ENCODE peak calls at places on chromosomes 13 and 19, in nine cellular contexts. One of them, this sample, is unnamed.

GRCh38 chr19:34365463-34366401 is 736 bp downstream of the GPI start:
- DNase-seq in mammary epithelial cell: peak
- DNase-seq in BE2C: peak
- DNase-seq in breast epithelium: no peak
- DNase-seq in A549: peak
- DNase-seq in HFF-Myc: no peak
- DNase-seq in body of pancreas: peak
- DNase-seq in HCT116: no peak
- DNase-seq in stomach: peak
- DNase-seq in this sample: peak

GRCh38 chr13:20363604-20364003 is 131.5 kb upstream of the GJB6 start:
- DNase-seq in mammary epithelial cell: no peak
- DNase-seq in BE2C: no peak
- DNase-seq in breast epithelium: no peak
- DNase-seq in A549: no peak
- DNase-seq in HFF-Myc: no peak
- DNase-seq in body of pancreas: no peak
- DNase-seq in HCT116: no peak
- DNase-seq in stomach: no peak
- DNase-seq in this sample: no peak

GRCh38 chr13:25175026-25175425 is 2.9 kb upstream of the AMER2 start:
- DNase-seq in mammary epithelial cell: no peak
- DNase-seq in BE2C: no peak
- DNase-seq in breast epithelium: no peak
- DNase-seq in A549: no peak
- DNase-seq in HFF-Myc: no peak
- DNase-seq in body of pancreas: no peak
- DNase-seq in HCT116: no peak
- DNase-seq in stomach: no peak
- DNase-seq in this sample: no peak

GRCh38 chr19:13795595-13796300 is 505 bp downstream of the ZSWIM4 start:
- DNase-seq in mammary epithelial cell: peak
- DNase-seq in BE2C: no peak
- DNase-seq in breast epithelium: peak
- DNase-seq in A549: peak
- DNase-seq in HFF-Myc: no peak
- DNase-seq in body of pancreas: peak
- DNase-seq in HCT116: no peak
- DNase-seq in stomach: no peak
- DNase-seq in this sample: no peak

GRCh38 chr19:54523403-54523802 is 20.8 kb downstream of the LAIR2 start:
- DNase-seq in mammary epithelial cell: peak
- DNase-seq in BE2C: no peak
- DNase-seq in breast epithelium: no peak
- DNase-seq in A549: no peak
- DNase-seq in HFF-Myc: no peak
- DNase-seq in body of pancreas: no peak
- DNase-seq in HCT116: no peak
- DNase-seq in stomach: no peak
- DNase-seq in this sample: peak

GRCh38 chr13:79860757-79861156 is 379.8 kb downstream of the NDFIP2 start:
- DNase-seq in mammary epithelial cell: no peak
- DNase-seq in BE2C: no peak
- DNase-seq in breast epithelium: no peak
- DNase-seq in A549: no peak
- DNase-seq in HFF-Myc: no peak
- DNase-seq in body of pancreas: no peak
- DNase-seq in HCT116: no peak
- DNase-seq in stomach: no peak
- DNase-seq in this sample: no peak

GRCh38 chr19:42325896-42326771 is 699 bp downstream of the MEGF8 start:
- DNase-seq in mammary epithelial cell: peak
- DNase-seq in BE2C: no peak
- DNase-seq in breast epithelium: no peak
- DNase-seq in A549: no peak
- DNase-seq in HFF-Myc: no peak
- DNase-seq in body of pancreas: no peak
- DNase-seq in HCT116: no peak
- DNase-seq in stomach: peak
- DNase-seq in this sample: peak

GRCh38 chr13:48873598-48873997 is 102.1 kb upstream of the FNDC3A start:
- DNase-seq in mammary epithelial cell: peak
- DNase-seq in BE2C: peak
- DNase-seq in breast epithelium: no peak
- DNase-seq in A549: peak
- DNase-seq in HFF-Myc: no peak
- DNase-seq in body of pancreas: no peak
- DNase-seq in HCT116: no peak
- DNase-seq in stomach: no peak
- DNase-seq in this sample: no peak

GRCh38 chr13:109955598-109955997 is 169.2 kb upstream of the IRS2 start:
- DNase-seq in mammary epithelial cell: no peak
- DNase-seq in BE2C: no peak
- DNase-seq in breast epithelium: no peak
- DNase-seq in A549: no peak
- DNase-seq in HFF-Myc: no peak
- DNase-seq in body of pancreas: no peak
- DNase-seq in HCT116: no peak
- DNase-seq in stomach: no peak
- DNase-seq in this sample: no peak

GRCh38 chr13:44236370-44236769 is 137.3 kb upstream of the SERP2 start:
- DNase-seq in mammary epithelial cell: no peak
- DNase-seq in BE2C: no peak
- DNase-seq in breast epithelium: no peak
- DNase-seq in A549: no peak
- DNase-seq in HFF-Myc: no peak
- DNase-seq in body of pancreas: no peak
- DNase-seq in HCT116: no peak
- DNase-seq in stomach: no peak
- DNase-seq in this sample: no peak

GRCh38 chr19:34314437-34315313 is 50.3 kb upstream of the GPI start:
- DNase-seq in mammary epithelial cell: no peak
- DNase-seq in BE2C: no peak
- DNase-seq in breast epithelium: no peak
- DNase-seq in A549: no peak
- DNase-seq in HFF-Myc: no peak
- DNase-seq in body of pancreas: no peak
- DNase-seq in HCT116: no peak
- DNase-seq in stomach: no peak
- DNase-seq in this sample: no peak

GRCh38 chr19:9861503-9861902 is 26.4 kb downstream of the PIN1 start:
- DNase-seq in mammary epithelial cell: no peak
- DNase-seq in BE2C: no peak
- DNase-seq in breast epithelium: no peak
- DNase-seq in A549: no peak
- DNase-seq in HFF-Myc: no peak
- DNase-seq in body of pancreas: no peak
- DNase-seq in HCT116: no peak
- DNase-seq in stomach: no peak
- DNase-seq in this sample: no peak

GRCh38 chr13:76656496-76656895 is 229.7 kb downstream of the KCTD12 start:
- DNase-seq in mammary epithelial cell: no peak
- DNase-seq in BE2C: no peak
- DNase-seq in breast epithelium: no peak
- DNase-seq in A549: no peak
- DNase-seq in HFF-Myc: no peak
- DNase-seq in body of pancreas: no peak
- DNase-seq in HCT116: no peak
- DNase-seq in stomach: no peak
- DNase-seq in this sample: peak

GRCh38 chr13:43227721-43228120 is 204.3 kb downstream of the DNAJC15 start:
- DNase-seq in mammary epithelial cell: no peak
- DNase-seq in BE2C: peak
- DNase-seq in breast epithelium: no peak
- DNase-seq in A549: no peak
- DNase-seq in HFF-Myc: no peak
- DNase-seq in body of pancreas: no peak
- DNase-seq in HCT116: no peak
- DNase-seq in stomach: no peak
- DNase-seq in this sample: no peak

GRCh38 chr13:24119593-24120508 is 40.7 kb upstream of the SPATA13 start:
- DNase-seq in mammary epithelial cell: no peak
- DNase-seq in BE2C: no peak
- DNase-seq in breast epithelium: no peak
- DNase-seq in A549: no peak
- DNase-seq in HFF-Myc: no peak
- DNase-seq in body of pancreas: no peak
- DNase-seq in HCT116: no peak
- DNase-seq in stomach: no peak
- DNase-seq in this sample: no peak

GRCh38 chr19:50510700-50511068 is 307 bp downstream of the JOSD2 start:
- DNase-seq in mammary epithelial cell: peak
- DNase-seq in BE2C: no peak
- DNase-seq in breast epithelium: no peak
- DNase-seq in A549: no peak
- DNase-seq in HFF-Myc: no peak
- DNase-seq in body of pancreas: no peak
- DNase-seq in HCT116: no peak
- DNase-seq in stomach: no peak
- DNase-seq in this sample: no peak

GRCh38 chr13:75263741-75264407 is 218.1 kb downstream of the TBC1D4 start:
- DNase-seq in mammary epithelial cell: peak
- DNase-seq in BE2C: no peak
- DNase-seq in breast epithelium: no peak
- DNase-seq in A549: no peak
- DNase-seq in HFF-Myc: peak
- DNase-seq in body of pancreas: no peak
- DNase-seq in HCT116: no peak
- DNase-seq in stomach: no peak
- DNase-seq in this sample: no peak

GRCh38 chr13:85693889-85694511 is 105.2 kb downstream of the SLITRK6 start:
- DNase-seq in mammary epithelial cell: no peak
- DNase-seq in BE2C: peak
- DNase-seq in breast epithelium: no peak
- DNase-seq in A549: peak
- DNase-seq in HFF-Myc: peak
- DNase-seq in body of pancreas: no peak
- DNase-seq in HCT116: no peak
- DNase-seq in stomach: no peak
- DNase-seq in this sample: peak

GRCh38 chr19:33291623-33292534 is 10.5 kb downstream of the CEBPA start:
- DNase-seq in mammary epithelial cell: no peak
- DNase-seq in BE2C: no peak
- DNase-seq in breast epithelium: no peak
- DNase-seq in A549: no peak
- DNase-seq in HFF-Myc: no peak
- DNase-seq in body of pancreas: no peak
- DNase-seq in HCT116: no peak
- DNase-seq in stomach: no peak
- DNase-seq in this sample: no peak

DNA sequence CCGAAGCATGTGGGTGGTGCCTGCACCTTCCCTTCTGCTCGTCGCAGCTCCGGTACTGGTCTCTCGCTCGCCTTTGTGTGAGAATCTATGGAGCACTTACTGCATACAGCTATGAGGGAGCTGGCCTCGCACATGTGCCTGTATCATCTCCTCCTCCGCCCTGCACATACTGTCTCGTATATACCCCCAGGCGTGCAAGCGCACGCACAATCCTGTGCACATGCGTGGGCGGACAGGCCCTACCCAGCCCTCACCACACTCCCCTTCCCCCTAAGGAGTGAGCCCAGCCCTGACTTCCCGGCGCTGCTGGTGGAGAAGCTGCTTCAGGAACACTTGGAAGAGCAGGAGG is 8.7 kb downstream of the PIK3R2 start:
- DNase-seq in mammary epithelial cell: peak
- DNase-seq in BE2C: no peak
- DNase-seq in breast epithelium: no peak
- DNase-seq in A549: no peak
- DNase-seq in HFF-Myc: no peak
- DNase-seq in body of pancreas: no peak
- DNase-seq in HCT116: no peak
- DNase-seq in stomach: no peak
- DNase-seq in this sample: no peak
- TF ChIP-seq CTCF in mammary epithelial cell: no peak
- TF ChIP-seq CTCF in BE2C: no peak
- TF ChIP-seq CTCF in breast epithelium: no peak
- TF ChIP-seq CTCF in A549: no peak
- TF ChIP-seq CTCF in HFF-Myc: no peak
- TF ChIP-seq CTCF in body of pancreas: no peak
- TF ChIP-seq CTCF in HCT116: no peak
- TF ChIP-seq CTCF in stomach: no peak
- TF ChIP-seq CTCF in this sample: no peak

DNA sequence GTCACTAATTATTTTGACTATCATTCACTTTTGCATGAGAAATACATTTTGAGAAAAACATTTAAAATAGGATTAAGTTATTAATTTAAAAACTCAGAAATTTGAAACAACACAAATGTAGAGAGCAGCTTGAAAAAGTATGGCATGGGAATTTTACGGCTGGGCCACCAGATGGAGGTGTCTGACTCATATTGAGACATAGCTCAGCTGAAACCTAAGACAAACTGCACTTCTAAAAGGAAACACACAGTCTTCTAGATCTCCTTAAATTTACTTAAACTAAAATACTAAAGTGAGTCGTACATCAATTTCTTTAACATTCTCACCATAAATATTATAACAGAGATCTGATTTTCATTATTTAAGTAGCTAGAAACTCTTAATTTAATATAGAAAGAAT is 41.9 kb upstream of the POSTN start:
- DNase-seq in mammary epithelial cell: peak
- DNase-seq in BE2C: no peak
- DNase-seq in breast epithelium: no peak
- DNase-seq in A549: peak
- DNase-seq in HFF-Myc: peak
- DNase-seq in body of pancreas: no peak
- DNase-seq in HCT116: no peak
- DNase-seq in stomach: no peak
- DNase-seq in this sample: no peak
- TF ChIP-seq CTCF in mammary epithelial cell: peak
- TF ChIP-seq CTCF in BE2C: peak
- TF ChIP-seq CTCF in breast epithelium: no peak
- TF ChIP-seq CTCF in A549: peak
- TF ChIP-seq CTCF in HFF-Myc: peak
- TF ChIP-seq CTCF in body of pancreas: peak
- TF ChIP-seq CTCF in HCT116: no peak
- TF ChIP-seq CTCF in stomach: no peak
- TF ChIP-seq CTCF in this sample: no peak

GRCh38 chr19:19644054-19644388 is 564 bp upstream of the GMIP start:
- DNase-seq in mammary epithelial cell: no peak
- DNase-seq in BE2C: no peak
- DNase-seq in breast epithelium: no peak
- DNase-seq in A549: no peak
- DNase-seq in HFF-Myc: no peak
- DNase-seq in body of pancreas: no peak
- DNase-seq in HCT116: no peak
- DNase-seq in stomach: no peak
- DNase-seq in this sample: no peak
- TF ChIP-seq CTCF in mammary epithelial cell: no peak
- TF ChIP-seq CTCF in BE2C: no peak
- TF ChIP-seq CTCF in breast epithelium: no peak
- TF ChIP-seq CTCF in A549: peak
- TF ChIP-seq CTCF in HFF-Myc: no peak
- TF ChIP-seq CTCF in body of pancreas: no peak
- TF ChIP-seq CTCF in HCT116: no peak
- TF ChIP-seq CTCF in stomach: no peak
- TF ChIP-seq CTCF in this sample: no peak

DNA sequence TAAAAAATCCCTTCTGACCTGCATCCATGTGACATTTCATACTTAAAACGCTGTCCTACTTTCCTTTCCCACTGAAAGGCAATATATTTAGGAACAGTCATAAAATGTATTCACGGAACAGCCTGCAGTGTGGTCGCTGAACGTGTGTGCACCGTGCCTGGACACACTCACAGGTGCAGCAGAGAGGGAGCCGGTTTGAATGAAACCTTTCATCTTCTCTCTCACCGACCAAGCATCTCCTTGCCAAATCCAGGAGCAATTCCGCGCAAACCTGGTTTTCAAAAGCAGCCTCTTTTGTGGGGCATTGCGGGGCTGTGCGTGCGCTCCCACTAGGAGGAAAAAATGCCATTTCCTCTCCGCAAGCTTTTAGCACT is 1.0 kb downstream of the DCLK1 start:
- DNase-seq in mammary epithelial cell: no peak
- DNase-seq in BE2C: no peak
- DNase-seq in breast epithelium: no peak
- DNase-seq in A549: no peak
- DNase-seq in HFF-Myc: no peak
- DNase-seq in body of pancreas: no peak
- DNase-seq in HCT116: no peak
- DNase-seq in stomach: no peak
- DNase-seq in this sample: no peak
- TF ChIP-seq CTCF in mammary epithelial cell: no peak
- TF ChIP-seq CTCF in BE2C: no peak
- TF ChIP-seq CTCF in breast epithelium: no peak
- TF ChIP-seq CTCF in A549: no peak
- TF ChIP-seq CTCF in HFF-Myc: no peak
- TF ChIP-seq CTCF in body of pancreas: no peak
- TF ChIP-seq CTCF in HCT116: no peak
- TF ChIP-seq CTCF in stomach: no peak
- TF ChIP-seq CTCF in this sample: no peak